ENCODE peak calls at places on chromosomes 6 and 20, in four cellular contexts. F is H1, P is HepG2, Q is GM12878. X is an unnamed sample. For H3K4me1, the result is how much of the 10 kb centered on the place peaks cover.

GRCh38 chr6:148497256-148497655 is 154.6 kb downstream of the SASH1 start:
- DNase-seq in F (no peak), P (no peak), Q (no peak), X (no peak)

GRCh38 chr6:149905371-149905910 is 7.5 kb upstream of the RAET1E start:
- DNase-seq in F (no peak), P (no peak), Q (no peak), X (no peak)

GRCh38 chr20:35134900-35135299 is 12.2 kb downstream of the EDEM2 start:
- DNase-seq in F (no peak), P (no peak), Q (no peak), X (no peak)

GRCh38 chr6:56549014-56549413 is 93.7 kb downstream of the DST start:
- DNase-seq in F (no peak), P (no peak), Q (no peak), X (no peak)

GRCh38 chr6:148432405-148433195 is 90.0 kb downstream of the SASH1 start:
- DNase-seq in F (no peak), P (no peak), Q (no peak), X (no peak)

GRCh38 chr20:49054032-49054643 is 8.0 kb downstream of the CSE1L start:
- DNase-seq in F (no peak), P (no peak), Q (peak), X (no peak)

GRCh38 chr6:149696904-149697303 is 21.0 kb downstream of the LATS1 start:
- DNase-seq in F (no peak), P (no peak), Q (no peak), X (no peak)

GRCh38 chr6:158649289-158650143 is at the start of gene SYTL3:
- DNase-seq in F (no peak), P (no peak), Q (peak), X (no peak)

GRCh38 chr20:57048027-57048869 is 218.2 kb downstream of the BMP7 start:
- DNase-seq in F (peak), P (peak), Q (no peak), X (peak)

GRCh38 chr6:147586044-147586443 is 77.6 kb downstream of the SAMD5 start:
- DNase-seq in F (no peak), P (no peak), Q (no peak), X (no peak)

GRCh38 chr6:158853072-158853871 is 34.1 kb upstream of the EZR start:
- DNase-seq in F (peak), P (peak), Q (peak), X (peak)

GRCh38 chr6:18465410-18466154 is 78.4 kb downstream of the RNF144B start:
- DNase-seq in F (no peak), P (no peak), Q (no peak), X (no peak)

GRCh38 chr6:119739776-119740175 is 390.2 kb upstream of the MAN1A1 start:
- DNase-seq in F (no peak), P (no peak), Q (no peak), X (no peak)

GRCh38 chr6:53410508-53411258 is 61.9 kb upstream of the ELOVL5 start:
- DNase-seq in F (no peak), P (peak), Q (peak), X (no peak)
- H3K9ac ChIP-seq in F (no peak), P (no peak), Q (no peak), X (no peak)

DNA sequence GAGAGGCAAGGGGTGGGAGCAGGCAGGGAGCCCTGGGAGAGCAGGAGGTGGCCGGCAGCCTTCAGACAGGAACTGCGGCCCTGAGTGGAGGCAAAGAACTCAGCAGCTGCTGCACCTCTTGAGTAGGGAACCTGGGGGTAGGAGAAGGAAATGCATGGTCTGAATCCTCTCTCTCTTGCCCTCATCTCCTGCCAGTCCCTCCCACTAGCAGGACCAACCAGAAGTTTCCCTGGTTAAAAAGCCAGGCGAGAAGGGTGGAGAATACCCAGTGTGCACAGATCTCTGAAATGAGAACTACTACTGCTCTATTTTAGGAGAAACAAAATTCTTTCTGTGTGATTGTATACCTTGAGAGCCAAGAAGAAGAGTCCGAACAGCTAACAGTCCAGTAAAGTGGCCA is 25.4 kb downstream of the WRNIP1 start:
- DNase-seq in F (no peak), P (no peak), Q (no peak), X (no peak)
- H3K4me1 ChIP-seq in F (under half), P (under half), Q (under half), X (under half)

GRCh38 chr6:39614393-39614792 is 110.8 kb downstream of the KIF6 start:
- DNase-seq in F (no peak), P (no peak), Q (no peak), X (no peak)

GRCh38 chr6:39608652-39609345 is 116.4 kb downstream of the KIF6 start:
- DNase-seq in F (no peak), P (no peak), Q (peak), X (no peak)

GRCh38 chr6:39615622-39616021 is 109.6 kb downstream of the KIF6 start:
- DNase-seq in F (no peak), P (no peak), Q (no peak), X (no peak)

DNA sequence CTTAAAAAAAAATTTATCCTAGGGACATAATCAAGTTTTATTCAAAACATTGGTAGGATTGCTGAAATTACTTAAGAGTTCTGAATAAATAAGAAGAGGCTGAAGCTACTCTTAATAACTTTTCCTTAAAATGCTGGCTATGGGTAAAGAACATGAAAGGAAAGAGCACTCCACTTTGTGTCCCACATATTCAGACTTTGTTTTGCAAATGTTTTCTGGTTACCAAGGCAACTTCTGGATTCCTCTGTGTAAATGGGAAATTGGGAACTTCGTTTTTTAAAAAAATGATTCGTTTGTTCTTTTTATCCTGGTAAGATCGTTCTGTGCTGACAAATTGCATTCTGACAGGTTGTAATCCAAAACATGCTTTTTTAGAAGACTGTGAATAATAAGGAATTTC is 115.0 kb downstream of the KIF6 start:
- DNase-seq in F (no peak), P (peak), Q (no peak), X (no peak)
- TF ChIP-seq SUZ12 in F (no peak), P (no peak), Q (no peak), X (no peak)

GRCh38 chr6:47485083-47485482 is 7.5 kb downstream of the CD2AP start:
- DNase-seq in F (no peak), P (no peak), Q (no peak), X (no peak)

GRCh38 chr6:47485491-47486135 is 8.0 kb downstream of the CD2AP start:
- DNase-seq in F (no peak), P (no peak), Q (no peak), X (no peak)

GRCh38 chr6:47484616-47485015 is 7.0 kb downstream of the CD2AP start:
- DNase-seq in F (no peak), P (no peak), Q (no peak), X (no peak)

GRCh38 chr6:47483516-47483852 is 5.9 kb downstream of the CD2AP start:
- DNase-seq in F (no peak), P (no peak), Q (no peak), X (no peak)

GRCh38 chr6:47483853-47484546 is 6.4 kb downstream of the CD2AP start:
- DNase-seq in F (no peak), P (peak), Q (no peak), X (no peak)
- H3K9ac ChIP-seq in F (no peak), P (no peak), Q (no peak), X (no peak)

X was measured in NT2/D1.